ENCODE peak calls at places on chromosomes 16 and 17, in five cellular contexts. One of them, this sample, is unnamed. For H3K4me1, the result is how much of the 10 kb centered on the place peaks cover.

GRCh38 chr16:60100371-60100770 is 1366.3 kb upstream of the GOT2 start:
- DNase-seq in aorta: no peak
- DNase-seq in CD8-positive, alpha-beta T cell: no peak
- DNase-seq in SJCRH30: no peak
- DNase-seq in IMR-90: no peak
- DNase-seq in this sample: no peak

GRCh38 chr16:84408314-84408690 is 40.0 kb downstream of the ATP2C2 start:
- DNase-seq in IMR-90: no peak
- DNase-seq in CD8-positive, alpha-beta T cell: no peak
- DNase-seq in SJCRH30: no peak
- DNase-seq in aorta: no peak
- DNase-seq in this sample: no peak

GRCh38 chr17:12318614-12319266 is 298.1 kb downstream of the MAP2K4 start:
- DNase-seq in aorta: no peak
- DNase-seq in SJCRH30: no peak
- DNase-seq in IMR-90: peak
- DNase-seq in CD8-positive, alpha-beta T cell: no peak
- DNase-seq in this sample: no peak

GRCh38 chr17:44102845-44103622 is 20.4 kb downstream of the HDAC5 start:
- DNase-seq in SJCRH30: no peak
- DNase-seq in aorta: no peak
- DNase-seq in CD8-positive, alpha-beta T cell: no peak
- DNase-seq in IMR-90: no peak
- DNase-seq in this sample: no peak

GRCh38 chr17:61701334-61701733 is 110.3 kb upstream of the NACA2 start:
- DNase-seq in CD8-positive, alpha-beta T cell: no peak
- DNase-seq in IMR-90: no peak
- DNase-seq in SJCRH30: no peak
- DNase-seq in aorta: no peak
- DNase-seq in this sample: no peak

GRCh38 chr16:88045820-88046303 is 94.6 kb downstream of the BANP start:
- DNase-seq in aorta: peak
- DNase-seq in IMR-90: no peak
- DNase-seq in CD8-positive, alpha-beta T cell: no peak
- DNase-seq in SJCRH30: no peak
- DNase-seq in this sample: no peak

GRCh38 chr16:31329671-31330552 is 25.1 kb upstream of the ITGAX start:
- DNase-seq in SJCRH30: no peak
- DNase-seq in IMR-90: no peak
- DNase-seq in aorta: no peak
- DNase-seq in CD8-positive, alpha-beta T cell: no peak
- DNase-seq in this sample: no peak

GRCh38 chr16:30997000-30997886 is 12.2 kb downstream of the HSD3B7 start:
- DNase-seq in IMR-90: peak
- DNase-seq in SJCRH30: no peak
- DNase-seq in aorta: peak
- DNase-seq in CD8-positive, alpha-beta T cell: peak
- DNase-seq in this sample: no peak

GRCh38 chr16:11001611-11002010 is 57.2 kb downstream of the CLEC16A start:
- DNase-seq in SJCRH30: no peak
- DNase-seq in aorta: no peak
- DNase-seq in IMR-90: no peak
- DNase-seq in CD8-positive, alpha-beta T cell: no peak
- DNase-seq in this sample: no peak

GRCh38 chr17:33284022-33284421 is 9.1 kb downstream of the ASIC2 start:
- DNase-seq in SJCRH30: no peak
- DNase-seq in IMR-90: peak
- DNase-seq in aorta: peak
- DNase-seq in CD8-positive, alpha-beta T cell: no peak
- DNase-seq in this sample: no peak

GRCh38 chr16:7303014-7303676 is 29.5 kb upstream of the RBFOX1 start:
- DNase-seq in aorta: no peak
- DNase-seq in SJCRH30: peak
- DNase-seq in CD8-positive, alpha-beta T cell: no peak
- DNase-seq in IMR-90: no peak
- DNase-seq in this sample: no peak

GRCh38 chr17:82876602-82877391 is 37.0 kb upstream of the ZNF750 start:
- DNase-seq in SJCRH30: no peak
- DNase-seq in CD8-positive, alpha-beta T cell: no peak
- DNase-seq in IMR-90: peak
- DNase-seq in aorta: peak
- DNase-seq in this sample: no peak

GRCh38 chr17:2137342-2138098 is 82.6 kb downstream of the HIC1 start:
- DNase-seq in SJCRH30: peak
- DNase-seq in IMR-90: peak
- DNase-seq in aorta: no peak
- DNase-seq in CD8-positive, alpha-beta T cell: no peak
- DNase-seq in this sample: no peak

GRCh38 chr17:80025140-80025539 is 10.5 kb downstream of the TBC1D16 start:
- DNase-seq in SJCRH30: peak
- DNase-seq in CD8-positive, alpha-beta T cell: no peak
- DNase-seq in aorta: no peak
- DNase-seq in IMR-90: no peak
- DNase-seq in this sample: no peak

GRCh38 chr16:660459-661183 is 7.3 kb upstream of the RHOT2 start:
- DNase-seq in CD8-positive, alpha-beta T cell: peak
- DNase-seq in SJCRH30: peak
- DNase-seq in aorta: peak
- DNase-seq in IMR-90: peak
- DNase-seq in this sample: no peak

GRCh38 chr16:3127745-3128144 is 7.1 kb upstream of the ZNF213 start:
- DNase-seq in SJCRH30: peak
- DNase-seq in IMR-90: no peak
- DNase-seq in CD8-positive, alpha-beta T cell: no peak
- DNase-seq in aorta: no peak
- DNase-seq in this sample: no peak

GRCh38 chr17:8176197-8176940 is at the start of gene TMEM107:
- DNase-seq in SJCRH30: peak
- DNase-seq in aorta: peak
- DNase-seq in IMR-90: peak
- DNase-seq in CD8-positive, alpha-beta T cell: peak
- DNase-seq in this sample: no peak

GRCh38 chr16:23896832-23897821 is 61.3 kb downstream of the PRKCB start:
- DNase-seq in aorta: no peak
- DNase-seq in CD8-positive, alpha-beta T cell: no peak
- DNase-seq in IMR-90: no peak
- DNase-seq in SJCRH30: no peak
- DNase-seq in this sample: no peak

GRCh38 chr17:78973196-78973595 is 6.5 kb downstream of the LGALS3BP start:
- DNase-seq in IMR-90: no peak
- DNase-seq in aorta: no peak
- DNase-seq in SJCRH30: peak
- DNase-seq in CD8-positive, alpha-beta T cell: no peak
- DNase-seq in this sample: no peak

GRCh38 chr17:78973792-78974520 is 5.8 kb downstream of the LGALS3BP start:
- DNase-seq in CD8-positive, alpha-beta T cell: no peak
- DNase-seq in aorta: no peak
- DNase-seq in IMR-90: no peak
- DNase-seq in SJCRH30: no peak
- DNase-seq in this sample: no peak

GRCh38 chr17:78970834-78971763 is 8.6 kb downstream of the LGALS3BP start:
- DNase-seq in CD8-positive, alpha-beta T cell: peak
- DNase-seq in IMR-90: peak
- DNase-seq in SJCRH30: peak
- DNase-seq in aorta: peak
- DNase-seq in this sample: peak

GRCh38 chr17:78971764-78972506 is 7.8 kb downstream of the LGALS3BP start:
- DNase-seq in SJCRH30: no peak
- DNase-seq in IMR-90: no peak
- DNase-seq in CD8-positive, alpha-beta T cell: no peak
- DNase-seq in aorta: no peak
- DNase-seq in this sample: no peak

DNA sequence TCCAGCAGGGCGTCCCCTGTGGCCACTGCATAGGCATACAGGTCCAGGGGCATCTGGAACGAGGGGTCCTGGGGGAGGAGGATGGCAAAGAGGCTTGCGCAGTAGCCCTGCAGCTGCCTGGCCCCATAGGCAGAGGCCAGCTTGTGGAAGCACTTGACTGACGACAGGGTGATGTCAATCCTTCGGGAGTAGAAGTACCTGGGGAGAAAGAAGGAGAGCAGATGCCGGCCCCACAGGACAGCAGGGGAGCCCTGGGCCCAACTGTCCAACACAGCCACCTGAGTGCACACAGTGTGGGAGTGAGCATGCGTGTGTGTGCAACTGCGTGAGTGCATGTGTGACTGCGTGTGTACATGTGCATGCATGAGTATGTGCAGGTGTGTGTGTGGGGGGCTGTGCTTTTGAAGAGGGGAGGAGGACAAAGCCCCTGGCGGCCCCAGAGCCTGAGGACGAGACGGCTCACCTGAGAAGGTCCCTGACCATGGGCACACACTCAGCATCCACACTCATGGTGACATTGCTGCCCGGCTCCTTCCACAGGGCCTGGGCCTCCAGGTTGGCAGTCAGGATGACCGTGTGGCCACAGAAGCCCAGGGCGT is 7.1 kb downstream of the LGALS3BP start:
- DNase-seq in IMR-90: no peak
- DNase-seq in SJCRH30: no peak
- DNase-seq in aorta: no peak
- DNase-seq in CD8-positive, alpha-beta T cell: no peak
- DNase-seq in this sample: no peak
- H3K27ac ChIP-seq in IMR-90: no peak
- H3K27ac ChIP-seq in SJCRH30: no peak
- H3K27ac ChIP-seq in aorta: no peak
- H3K27ac ChIP-seq in CD8-positive, alpha-beta T cell: no peak
- H3K27ac ChIP-seq in this sample: no peak

DNA sequence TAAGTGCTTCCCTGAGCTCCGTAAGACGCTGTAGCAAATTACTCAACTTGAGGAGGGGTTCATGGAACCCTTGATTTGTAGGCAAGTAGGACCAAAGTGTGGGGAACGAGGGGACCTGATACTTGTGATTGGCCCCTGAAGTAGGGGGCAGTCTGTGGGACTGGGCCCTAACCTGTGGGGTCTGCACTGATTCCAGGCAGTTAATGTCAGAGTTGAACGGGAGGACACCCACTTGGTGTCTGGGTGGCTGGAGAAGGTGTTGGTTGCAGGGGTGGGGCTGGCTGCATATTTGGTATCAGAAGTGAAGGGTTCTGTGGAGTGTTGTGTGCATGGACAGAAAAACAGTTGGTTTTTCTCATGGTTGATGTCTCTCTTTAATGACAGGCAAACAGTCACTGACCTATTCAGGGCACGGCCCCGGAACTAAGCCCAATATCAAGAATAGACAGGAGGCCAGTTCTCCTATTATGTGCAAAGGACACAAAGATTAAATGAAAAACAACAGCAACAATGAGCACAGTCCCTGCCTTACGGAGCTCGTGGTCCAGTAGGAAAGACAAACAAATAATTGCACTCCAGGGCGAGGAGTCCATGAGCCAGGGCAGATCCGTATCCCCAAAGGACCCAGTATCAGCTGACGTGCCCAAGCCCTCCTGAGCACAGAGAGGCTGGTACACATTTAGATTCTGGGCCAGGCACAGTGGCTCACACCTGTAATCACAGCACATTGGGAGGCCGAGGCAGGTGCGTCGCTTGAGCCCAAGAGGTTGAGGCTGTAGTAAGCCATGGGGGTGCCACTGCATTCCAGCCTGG is 19.2 kb downstream of the MXRA7 start:
- DNase-seq in IMR-90: no peak
- DNase-seq in CD8-positive, alpha-beta T cell: no peak
- DNase-seq in SJCRH30: no peak
- DNase-seq in aorta: peak
- DNase-seq in this sample: no peak
- H3K4me1 ChIP-seq in IMR-90: under half
- H3K4me1 ChIP-seq in CD8-positive, alpha-beta T cell: under half
- H3K4me1 ChIP-seq in SJCRH30: under half
- H3K4me1 ChIP-seq in aorta: under half
- H3K4me1 ChIP-seq in this sample: half or more

GRCh38 chr17:15257316-15257925 is 7.7 kb downstream of the PMP22 start:
- DNase-seq in CD8-positive, alpha-beta T cell: peak
- DNase-seq in aorta: peak
- DNase-seq in SJCRH30: peak
- DNase-seq in IMR-90: peak
- DNase-seq in this sample: no peak
- H3K4me3 ChIP-seq in CD8-positive, alpha-beta T cell: no peak
- H3K4me3 ChIP-seq in aorta: no peak
- H3K4me3 ChIP-seq in SJCRH30: no peak
- H3K4me3 ChIP-seq in IMR-90: no peak
- H3K4me3 ChIP-seq in this sample: peak

DNA sequence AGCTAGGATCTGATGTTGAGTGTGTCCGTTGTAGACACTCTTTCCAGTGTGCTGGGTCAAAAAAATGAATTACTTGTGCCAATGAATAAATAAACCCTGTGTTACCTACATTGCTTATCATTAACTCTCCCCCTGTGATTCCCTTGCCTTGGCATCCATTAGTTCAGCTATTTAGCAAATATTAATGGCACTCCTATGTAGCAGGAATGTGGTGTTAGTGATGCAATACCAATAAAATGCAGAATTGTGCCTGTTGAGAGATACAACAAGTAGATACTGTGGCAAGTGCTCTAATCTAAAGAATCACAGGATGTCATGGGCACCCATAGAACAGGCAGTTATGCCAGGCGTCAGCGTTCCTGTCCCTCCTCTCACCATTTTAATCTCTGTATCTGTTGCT is 343.2 kb downstream of the PMP22 start:
- DNase-seq in IMR-90: no peak
- DNase-seq in SJCRH30: no peak
- DNase-seq in aorta: no peak
- DNase-seq in CD8-positive, alpha-beta T cell: no peak
- DNase-seq in this sample: no peak
- H3K27ac ChIP-seq in IMR-90: no peak
- H3K27ac ChIP-seq in SJCRH30: no peak
- H3K27ac ChIP-seq in aorta: no peak
- H3K27ac ChIP-seq in CD8-positive, alpha-beta T cell: no peak
- H3K27ac ChIP-seq in this sample: no peak

GRCh38 chr16:70696952-70697600 is 11.2 kb upstream of the MTSS2 start:
- DNase-seq in IMR-90: no peak
- DNase-seq in CD8-positive, alpha-beta T cell: peak
- DNase-seq in aorta: no peak
- DNase-seq in SJCRH30: no peak
- DNase-seq in this sample: no peak

GRCh38 chr16:70695351-70696070 is 9.7 kb upstream of the MTSS2 start:
- DNase-seq in IMR-90: no peak
- DNase-seq in CD8-positive, alpha-beta T cell: peak
- DNase-seq in SJCRH30: peak
- DNase-seq in aorta: no peak
- DNase-seq in this sample: no peak

GRCh38 chr16:70697601-70698170 is 11.8 kb upstream of the MTSS2 start:
- DNase-seq in SJCRH30: no peak
- DNase-seq in IMR-90: no peak
- DNase-seq in aorta: no peak
- DNase-seq in CD8-positive, alpha-beta T cell: no peak
- DNase-seq in this sample: no peak

GRCh38 chr16:70694517-70695218 is 8.8 kb upstream of the MTSS2 start:
- DNase-seq in SJCRH30: no peak
- DNase-seq in CD8-positive, alpha-beta T cell: no peak
- DNase-seq in aorta: no peak
- DNase-seq in IMR-90: no peak
- DNase-seq in this sample: no peak

DNA sequence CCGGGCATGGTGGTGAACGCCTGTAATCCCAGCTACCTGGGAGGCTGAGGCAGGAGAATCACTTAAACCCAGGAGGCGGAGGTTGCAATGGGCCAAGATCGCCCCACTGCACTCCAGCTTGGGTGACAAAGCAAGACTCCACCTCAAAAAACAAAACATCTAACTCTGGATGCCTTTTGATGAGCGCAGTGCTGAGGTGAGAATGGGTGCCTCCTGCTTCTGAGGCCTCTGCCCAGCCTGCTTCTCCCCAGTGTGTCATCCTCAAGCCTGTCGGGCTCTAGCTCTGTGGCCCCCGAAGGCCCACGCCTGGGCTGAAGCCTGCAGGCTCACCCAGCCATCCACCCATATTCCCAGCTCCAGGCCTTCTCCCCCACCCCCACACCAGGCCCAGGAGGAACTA is 10.5 kb upstream of the MTSS2 start:
- DNase-seq in aorta: no peak
- DNase-seq in CD8-positive, alpha-beta T cell: no peak
- DNase-seq in SJCRH30: no peak
- DNase-seq in IMR-90: no peak
- DNase-seq in this sample: no peak
- H3K4me1 ChIP-seq in aorta: under half
- H3K4me1 ChIP-seq in CD8-positive, alpha-beta T cell: under half
- H3K4me1 ChIP-seq in SJCRH30: half or more
- H3K4me1 ChIP-seq in IMR-90: under half
- H3K4me1 ChIP-seq in this sample: half or more